ENCODE peak calls at places on chromosomes 6 and 20, in nine cellular contexts. J is right lobe of liver; M is tibial artery; C is prostate gland; G is SJSA1; K is ovary; R is stomach; Q is IMR-90; L is CD8-positive, alpha-beta T cell. B is an unnamed sample.

GRCh38 chr20:20094410-20094809 is 42.1 kb downstream of the CFAP61 start:
- DNase-seq in C (no peak), R (no peak), K (no peak), Q (no peak), M (no peak), L (no peak), J (no peak), G (no peak), B (no peak)

GRCh38 chr6:35007016-35007415 is 118.0 kb downstream of the ANKS1A start:
- DNase-seq in Q (no peak), M (no peak), J (no peak), R (no peak), G (no peak), L (no peak), C (no peak), K (no peak), B (no peak)

GRCh38 chr6:28408076-28408802 is 8.7 kb upstream of the ZSCAN12 start:
- DNase-seq in L (no peak), G (no peak), R (no peak), K (no peak), M (no peak), C (no peak), Q (peak; percentile 17), J (no peak), B (no peak)

GRCh38 chr6:127606131-127606562 is 29.2 kb downstream of the C6orf58 start:
- DNase-seq in J (no peak), G (no peak), K (no peak), Q (peak; percentile 31), C (no peak), R (no peak), M (no peak), L (no peak), B (no peak)

GRCh38 chr6:25992413-25993037 is 29.9 kb downstream of the TRIM38 start:
- DNase-seq in Q (peak; percentile 90), J (peak; percentile 96), L (peak; percentile 94), M (peak; percentile 98), R (peak; percentile 96), C (peak; percentile 91), K (peak; percentile 96), G (peak; percentile 97), B (peak; percentile 92)

GRCh38 chr6:157542405-157542943 is 161.5 kb downstream of the ZDHHC14 start:
- DNase-seq in Q (no peak), J (no peak), L (no peak), M (peak; percentile 45), R (no peak), C (no peak), G (no peak), K (no peak), B (no peak)

GRCh38 chr6:41548098-41548840 is 2.1 kb downstream of the FOXP4 start:
- DNase-seq in K (no peak), R (no peak), C (no peak), L (no peak), Q (no peak), M (no peak), J (peak; percentile 62), G (no peak), B (peak; percentile 49)

GRCh38 chr6:142325111-142325510 is 23.3 kb downstream of the ADGRG6 start:
- DNase-seq in C (no peak), R (no peak), Q (no peak), M (no peak), L (no peak), J (no peak), G (no peak), K (no peak), B (no peak)

GRCh38 chr20:50278684-50279531 is 88.3 kb downstream of the CEBPB start:
- DNase-seq in K (peak; percentile 77), J (peak; percentile 85), M (peak; percentile 96), C (peak; percentile 42), R (peak; percentile 89), Q (no peak), L (no peak), G (no peak), B (peak; percentile 78)

GRCh38 chr20:38706482-38706881 is 17.8 kb upstream of the SLC32A1 start:
- DNase-seq in R (no peak), K (no peak), L (no peak), M (peak; percentile 38), Q (no peak), J (no peak), C (no peak), G (no peak), B (no peak)

GRCh38 chr6:47420394-47421371 is 56.9 kb upstream of the CD2AP start:
- DNase-seq in C (no peak), M (no peak), R (no peak), K (no peak), G (peak; percentile 19), J (no peak), Q (peak; percentile 45), L (no peak), B (no peak)

GRCh38 chr6:163585932-163586437 is 171.5 kb downstream of the QKI start:
- DNase-seq in Q (peak; percentile 93), K (no peak), M (peak; percentile 78), R (no peak), C (no peak), J (peak; percentile 65), G (peak; percentile 76), L (no peak), B (no peak)

GRCh38 chr6:10383312-10384063 is 31.4 kb downstream of the TFAP2A start:
- DNase-seq in L (no peak), C (peak; percentile 41), K (no peak), Q (no peak), G (peak; percentile 77), J (no peak), M (no peak), R (no peak), B (no peak)

GRCh38 chr6:155883334-155883731 is 427.7 kb upstream of the NOX3 start:
- DNase-seq in G (no peak), Q (no peak), C (no peak), M (no peak), J (no peak), K (no peak), L (no peak), R (no peak), B (no peak)

GRCh38 chr6:378090-378957 is 13.2 kb upstream of the IRF4 start:
- DNase-seq in K (no peak), M (no peak), G (no peak), C (no peak), J (no peak), R (no peak), L (no peak), Q (no peak), B (no peak)

GRCh38 chr20:25605146-25605545 is 18.7 kb downstream of the NANP start:
- DNase-seq in Q (no peak), J (no peak), M (no peak), K (no peak), R (no peak), G (no peak), L (no peak), C (no peak), B (no peak)

GRCh38 chr6:127464881-127465459 is 5.8 kb upstream of the KIAA0408 start:
- DNase-seq in J (peak; percentile 75), L (peak; percentile 20), G (peak; percentile 60), K (peak; percentile 63), C (peak; percentile 62), M (peak; percentile 81), Q (peak; percentile 78), R (peak; percentile 70), B (peak; percentile 37)

GRCh38 chr6:145964948-145965366 is 799 bp upstream of the SHPRH start:
- DNase-seq in C (no peak), L (no peak), K (no peak), R (no peak), M (no peak), Q (no peak), J (no peak), G (no peak), B (no peak)

GRCh38 chr6:108948252-108948651 is 100.0 kb downstream of the ARMC2 start:
- DNase-seq in G (no peak), J (no peak), K (no peak), Q (no peak), M (peak; percentile 76), C (peak; percentile 65), L (no peak), R (peak; percentile 50), B (no peak)

GRCh38 chr6:134235937-134236751 is 81.8 kb downstream of the SGK1 start:
- DNase-seq in M (no peak), L (no peak), G (peak; percentile 26), Q (peak; percentile 90), J (no peak), K (no peak), C (no peak), R (no peak), B (no peak)

DNA sequence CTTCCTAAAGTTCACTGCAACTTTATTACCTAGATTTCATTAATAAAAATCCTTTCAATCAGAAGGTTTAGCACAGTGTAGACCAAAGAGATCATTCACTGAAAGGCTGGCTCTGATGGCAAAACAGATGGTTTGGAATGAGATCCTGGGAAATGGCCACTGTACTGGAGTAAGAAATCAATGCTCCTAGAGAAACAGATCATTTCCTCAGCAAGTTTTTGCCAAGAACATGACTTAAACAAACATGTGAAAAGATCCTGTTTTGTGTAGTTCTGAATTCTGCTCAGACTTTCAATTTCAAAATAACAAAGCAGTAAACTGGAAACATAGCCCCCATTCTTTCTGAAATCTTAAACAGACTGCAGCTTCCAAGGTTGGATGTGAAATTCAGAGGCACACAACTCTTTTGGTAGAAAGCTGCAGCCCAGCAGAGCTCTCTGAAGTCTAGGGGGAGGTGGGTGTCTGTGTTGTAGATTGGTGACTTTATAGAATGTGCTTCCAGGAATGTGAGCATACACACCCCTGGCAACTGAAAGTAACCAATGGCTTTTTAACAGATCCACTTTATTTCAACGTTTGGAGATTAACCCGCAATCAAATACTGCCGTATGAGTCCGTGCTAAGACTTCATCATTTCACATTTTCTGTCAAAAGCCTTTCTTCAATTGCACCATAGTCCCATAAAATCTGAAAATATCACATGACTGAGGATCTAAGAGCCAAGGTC is 86.4 kb downstream of the ATXN1 start:
- DNase-seq in J (no peak), K (no peak), G (peak; percentile 42), C (no peak), L (no peak), R (no peak), M (no peak), Q (peak; percentile 49), B (no peak)
- H3K4me1 ChIP-seq in J (peaks cover 35% of the 10 kb centered on the region), K (peaks cover 13% of the 10 kb centered on the region), G (peaks cover 62% of the 10 kb centered on the region), C (peaks cover 6% of the 10 kb centered on the region), L (peaks cover under 1% of the 10 kb centered on the region), R (peaks cover 72% of the 10 kb centered on the region), M (no peaks in the 10 kb centered on the region), Q (peaks cover 17% of the 10 kb centered on the region), B (no peaks in the 10 kb centered on the region)

GRCh38 chr6:44202332-44202971 is 14.3 kb upstream of the MYMX start:
- DNase-seq in R (no peak), L (no peak), J (no peak), C (no peak), K (no peak), M (no peak), G (no peak), Q (no peak), B (no peak)
- H3K4me1 ChIP-seq in R (peaks cover 7% of the 10 kb centered on the region), L (no peaks in the 10 kb centered on the region), J (no peaks in the 10 kb centered on the region), C (no peaks in the 10 kb centered on the region), K (peaks cover 2% of the 10 kb centered on the region), M (no peaks in the 10 kb centered on the region), G (no peaks in the 10 kb centered on the region), Q (no peaks in the 10 kb centered on the region), B (peaks cover 15% of the 10 kb centered on the region)

GRCh38 chr6:159890802-159891201 is at the start of gene MAS1:
- DNase-seq in R (no peak), G (no peak), K (no peak), C (no peak), M (no peak), L (no peak), J (no peak), Q (no peak), B (no peak)
- H3K4me1 ChIP-seq in R (no peaks in the 10 kb centered on the region), G (no peaks in the 10 kb centered on the region), K (peaks cover 6% of the 10 kb centered on the region), C (no peaks in the 10 kb centered on the region), M (no peaks in the 10 kb centered on the region), L (no peaks in the 10 kb centered on the region), J (no peaks in the 10 kb centered on the region), Q (no peaks in the 10 kb centered on the region), B (no peaks in the 10 kb centered on the region)

GRCh38 chr20:63707558-63708300 is at the start of the genes ARFRP1 and ZGPAT:
- DNase-seq in J (peak; percentile 93), L (peak; percentile 83), G (peak; percentile 79), Q (peak; percentile 67), C (peak; percentile 73), K (peak; percentile 85), M (peak; percentile 93), R (peak; percentile 91), B (peak; percentile 89)
- H3K4me1 ChIP-seq in J (peaks cover 8% of the 10 kb centered on the region), L (peaks cover 43% of the 10 kb centered on the region), G (peaks cover 24% of the 10 kb centered on the region), Q (peaks cover 10% of the 10 kb centered on the region), C (peaks cover 17% of the 10 kb centered on the region), K (peaks cover 8% of the 10 kb centered on the region), M (no peaks in the 10 kb centered on the region), R (peaks cover 48% of the 10 kb centered on the region), B (no peaks in the 10 kb centered on the region)

B was measured in pancreas.